ENCODE peak calls at places on chromosomes 7 and 10, in five cellular contexts. One of them, this sample, is unnamed.

GRCh38 chr10:33005322-33006282 is 47.6 kb upstream of the ITGB1 start:
- DNase-seq in brain microvascular endothelial cell: peak
- DNase-seq in A549: peak
- DNase-seq in AG04450: peak
- DNase-seq in esophagus squamous epithelium: no peak
- DNase-seq in this sample: peak

GRCh38 chr10:20618148-20618547 is 279.0 kb downstream of the NEBL start:
- DNase-seq in AG04450: no peak
- DNase-seq in A549: no peak
- DNase-seq in esophagus squamous epithelium: no peak
- DNase-seq in brain microvascular endothelial cell: no peak
- DNase-seq in this sample: no peak

GRCh38 chr10:100186253-100186780 is 488 bp upstream of the ERLIN1 start:
- DNase-seq in esophagus squamous epithelium: no peak
- DNase-seq in brain microvascular endothelial cell: no peak
- DNase-seq in A549: peak
- DNase-seq in AG04450: no peak
- DNase-seq in this sample: peak

GRCh38 chr7:73363225-73364005 is 35.5 kb downstream of the FKBP6 start:
- DNase-seq in A549: no peak
- DNase-seq in AG04450: no peak
- DNase-seq in esophagus squamous epithelium: no peak
- DNase-seq in brain microvascular endothelial cell: no peak
- DNase-seq in this sample: no peak

GRCh38 chr7:124035706-124036105 is 2.8 kb upstream of the TMEM229A start:
- DNase-seq in A549: no peak
- DNase-seq in brain microvascular endothelial cell: no peak
- DNase-seq in AG04450: no peak
- DNase-seq in esophagus squamous epithelium: no peak
- DNase-seq in this sample: no peak

GRCh38 chr10:103546401-103546800 is 52.9 kb downstream of the NEURL1 start:
- DNase-seq in brain microvascular endothelial cell: no peak
- DNase-seq in esophagus squamous epithelium: no peak
- DNase-seq in AG04450: no peak
- DNase-seq in A549: no peak
- DNase-seq in this sample: no peak

GRCh38 chr10:111128331-111129167 is 51.7 kb downstream of the ADRA2A start:
- DNase-seq in brain microvascular endothelial cell: peak
- DNase-seq in A549: peak
- DNase-seq in esophagus squamous epithelium: no peak
- DNase-seq in AG04450: no peak
- DNase-seq in this sample: no peak

GRCh38 chr7:101666751-101667150 is 37.7 kb upstream of the MYL10 start:
- DNase-seq in A549: no peak
- DNase-seq in brain microvascular endothelial cell: no peak
- DNase-seq in AG04450: no peak
- DNase-seq in esophagus squamous epithelium: no peak
- DNase-seq in this sample: peak

GRCh38 chr10:99906470-99906869 is 103.3 kb downstream of the DNMBP start:
- DNase-seq in brain microvascular endothelial cell: peak
- DNase-seq in A549: peak
- DNase-seq in esophagus squamous epithelium: no peak
- DNase-seq in AG04450: peak
- DNase-seq in this sample: no peak

GRCh38 chr7:2120251-2120660 is 112.5 kb downstream of the MAD1L1 start:
- DNase-seq in A549: no peak
- DNase-seq in esophagus squamous epithelium: no peak
- DNase-seq in brain microvascular endothelial cell: no peak
- DNase-seq in AG04450: no peak
- DNase-seq in this sample: no peak

GRCh38 chr7:79063019-79063698 is 390.3 kb downstream of the MAGI2 start:
- DNase-seq in brain microvascular endothelial cell: no peak
- DNase-seq in A549: no peak
- DNase-seq in AG04450: no peak
- DNase-seq in esophagus squamous epithelium: no peak
- DNase-seq in this sample: peak

GRCh38 chr7:112204072-112204775 is 2.0 kb downstream of the DOCK4 start:
- DNase-seq in brain microvascular endothelial cell: peak
- DNase-seq in esophagus squamous epithelium: no peak
- DNase-seq in A549: no peak
- DNase-seq in AG04450: no peak
- DNase-seq in this sample: peak

GRCh38 chr7:149870701-149871483 is 2.9 kb upstream of the ATP6V0E2 start:
- DNase-seq in brain microvascular endothelial cell: no peak
- DNase-seq in AG04450: no peak
- DNase-seq in A549: no peak
- DNase-seq in esophagus squamous epithelium: no peak
- DNase-seq in this sample: no peak

GRCh38 chr10:132395704-132396494 is 1.1 kb upstream of the PWWP2B start:
- DNase-seq in esophagus squamous epithelium: no peak
- DNase-seq in AG04450: no peak
- DNase-seq in A549: peak
- DNase-seq in brain microvascular endothelial cell: no peak
- DNase-seq in this sample: peak

GRCh38 chr7:17022915-17023314 is 141.1 kb upstream of the AGR3 start:
- DNase-seq in A549: no peak
- DNase-seq in esophagus squamous epithelium: no peak
- DNase-seq in AG04450: no peak
- DNase-seq in brain microvascular endothelial cell: no peak
- DNase-seq in this sample: no peak

GRCh38 chr10:46556515-46557318 is at the start of gene GPRIN2:
- DNase-seq in A549: no peak
- DNase-seq in esophagus squamous epithelium: no peak
- DNase-seq in AG04450: no peak
- DNase-seq in brain microvascular endothelial cell: no peak
- DNase-seq in this sample: no peak

DNA sequence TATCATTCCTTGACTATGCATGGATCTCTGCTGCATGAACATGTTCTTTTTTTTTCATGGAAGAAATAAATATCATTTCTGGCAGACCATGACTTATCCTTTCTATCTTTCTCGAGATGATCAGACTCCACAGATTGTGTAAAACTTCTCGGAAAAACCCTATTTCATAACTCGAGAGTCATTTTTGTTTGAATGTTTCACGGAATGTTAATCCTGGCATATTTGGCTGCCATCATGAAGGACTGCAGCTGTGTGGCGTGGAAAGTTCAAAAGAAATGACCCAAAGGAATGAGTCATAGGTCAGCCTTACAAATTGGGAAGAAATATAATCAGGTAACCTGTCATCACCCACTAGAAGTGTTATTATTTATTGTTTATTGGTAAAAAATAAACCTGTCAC is 566.8 kb downstream of the SDK1 start:
- DNase-seq in brain microvascular endothelial cell: no peak
- DNase-seq in AG04450: peak
- DNase-seq in A549: no peak
- DNase-seq in esophagus squamous epithelium: no peak
- DNase-seq in this sample: peak
- TF ChIP-seq CTCF in brain microvascular endothelial cell: no peak
- TF ChIP-seq CTCF in AG04450: no peak
- TF ChIP-seq CTCF in A549: no peak
- TF ChIP-seq CTCF in esophagus squamous epithelium: no peak
- TF ChIP-seq CTCF in this sample: no peak

DNA sequence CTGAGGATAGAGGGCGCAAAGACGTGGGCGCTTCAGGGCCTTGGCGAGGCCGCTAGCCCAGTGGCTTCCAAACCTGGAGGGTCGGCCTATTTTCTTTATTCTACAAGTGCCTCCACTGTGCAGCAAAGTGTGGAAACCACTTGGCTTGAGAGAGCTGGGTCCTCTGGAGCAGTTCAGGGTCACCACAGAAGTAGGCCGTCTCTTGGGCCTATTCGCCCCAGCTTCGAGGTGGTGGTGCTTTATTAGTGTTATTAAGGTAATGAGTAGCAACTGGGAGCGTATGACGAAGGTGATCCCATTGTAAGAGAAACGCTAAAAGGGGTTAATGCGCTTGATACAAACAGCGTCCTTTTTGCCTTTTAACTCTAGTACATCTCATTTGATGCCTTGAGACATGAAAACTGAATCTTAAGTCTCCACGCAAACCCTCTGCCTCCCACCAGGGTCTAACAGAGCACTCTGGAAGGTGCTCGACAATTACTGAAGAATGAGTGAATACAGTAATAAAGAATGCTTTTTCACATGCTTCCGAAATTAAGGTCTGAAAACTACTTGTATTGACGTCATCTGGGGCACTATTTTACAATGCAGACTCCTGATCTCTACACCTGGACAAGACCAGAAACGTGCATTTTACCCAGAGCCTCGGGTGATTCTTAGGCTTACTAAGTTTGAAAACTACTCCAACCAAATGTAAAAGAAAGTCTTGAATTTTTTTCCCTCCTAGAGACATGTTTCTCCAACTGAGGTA is 647 bp upstream of the GSAP start:
- DNase-seq in AG04450: no peak
- DNase-seq in A549: peak
- DNase-seq in brain microvascular endothelial cell: no peak
- DNase-seq in esophagus squamous epithelium: no peak
- DNase-seq in this sample: no peak
- H3K4me3 ChIP-seq in AG04450: peak
- H3K4me3 ChIP-seq in A549: peak
- H3K4me3 ChIP-seq in brain microvascular endothelial cell: peak
- H3K4me3 ChIP-seq in esophagus squamous epithelium: peak
- H3K4me3 ChIP-seq in this sample: peak

DNA sequence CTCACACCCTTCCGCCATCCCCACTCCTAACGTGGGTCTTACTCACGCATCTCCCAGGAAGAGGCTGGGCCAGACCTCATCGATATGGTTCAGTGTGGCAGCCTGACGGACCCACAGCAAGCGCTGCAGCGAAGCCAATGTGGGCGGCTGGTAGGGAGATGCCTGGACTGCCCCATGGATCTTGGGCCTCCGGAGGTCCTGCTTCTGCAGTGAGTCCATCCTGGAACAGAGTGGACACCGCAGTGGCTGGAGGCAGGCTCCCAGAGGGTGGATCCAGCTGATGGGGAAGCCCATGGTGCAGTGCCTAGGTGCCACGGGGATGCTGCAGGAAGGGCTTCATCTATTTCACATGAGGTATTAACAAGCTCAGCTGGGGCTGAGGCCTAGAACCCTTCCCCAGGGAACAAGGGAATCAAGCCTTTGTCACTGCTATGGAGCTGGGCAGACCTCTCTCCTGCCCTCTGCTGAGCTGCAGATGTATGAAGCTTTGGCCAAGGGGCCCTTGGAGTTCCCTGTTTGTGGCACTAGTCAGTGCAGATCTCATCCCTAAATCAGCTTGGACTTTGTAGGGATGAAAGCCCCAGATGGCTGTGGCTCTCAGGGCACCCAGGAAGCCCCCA is 13.7 kb upstream of the SAMD8 start:
- DNase-seq in brain microvascular endothelial cell: peak
- DNase-seq in A549: peak
- DNase-seq in esophagus squamous epithelium: no peak
- DNase-seq in AG04450: no peak
- DNase-seq in this sample: peak
- TF ChIP-seq CTCF in brain microvascular endothelial cell: peak
- TF ChIP-seq CTCF in A549: no peak
- TF ChIP-seq CTCF in esophagus squamous epithelium: no peak
- TF ChIP-seq CTCF in AG04450: peak
- TF ChIP-seq CTCF in this sample: peak

GRCh38 chr7:910441-910861 is 34.1 kb downstream of the GET4 start:
- DNase-seq in AG04450: no peak
- DNase-seq in A549: no peak
- DNase-seq in brain microvascular endothelial cell: no peak
- DNase-seq in esophagus squamous epithelium: no peak
- DNase-seq in this sample: no peak

GRCh38 chr7:908159-908918 is 32.0 kb downstream of the GET4 start:
- DNase-seq in A549: no peak
- DNase-seq in brain microvascular endothelial cell: no peak
- DNase-seq in AG04450: no peak
- DNase-seq in esophagus squamous epithelium: no peak
- DNase-seq in this sample: no peak

GRCh38 chr7:907158-907980 is 31.0 kb downstream of the GET4 start:
- DNase-seq in brain microvascular endothelial cell: no peak
- DNase-seq in AG04450: no peak
- DNase-seq in A549: peak
- DNase-seq in esophagus squamous epithelium: no peak
- DNase-seq in this sample: no peak

GRCh38 chr7:910931-911431 is 34.6 kb downstream of the GET4 start:
- DNase-seq in esophagus squamous epithelium: no peak
- DNase-seq in brain microvascular endothelial cell: no peak
- DNase-seq in AG04450: no peak
- DNase-seq in A549: no peak
- DNase-seq in this sample: no peak

GRCh38 chr7:909358-910329 is 33.3 kb downstream of the GET4 start:
- DNase-seq in esophagus squamous epithelium: no peak
- DNase-seq in brain microvascular endothelial cell: no peak
- DNase-seq in A549: peak
- DNase-seq in AG04450: no peak
- DNase-seq in this sample: peak
- H3K4me3 ChIP-seq in esophagus squamous epithelium: peak
- H3K4me3 ChIP-seq in brain microvascular endothelial cell: no peak
- H3K4me3 ChIP-seq in A549: peak
- H3K4me3 ChIP-seq in AG04450: peak
- H3K4me3 ChIP-seq in this sample: no peak

GRCh38 chr7:158805414-158805813 is 23.9 kb downstream of the ESYT2 start:
- DNase-seq in esophagus squamous epithelium: no peak
- DNase-seq in A549: no peak
- DNase-seq in AG04450: no peak
- DNase-seq in brain microvascular endothelial cell: no peak
- DNase-seq in this sample: no peak
- TF ChIP-seq CTCF in esophagus squamous epithelium: no peak
- TF ChIP-seq CTCF in A549: no peak
- TF ChIP-seq CTCF in AG04450: no peak
- TF ChIP-seq CTCF in brain microvascular endothelial cell: no peak
- TF ChIP-seq CTCF in this sample: no peak

GRCh38 chr10:5265139-5265538 is 68.5 kb downstream of the AKR1C4 start:
- DNase-seq in esophagus squamous epithelium: no peak
- DNase-seq in brain microvascular endothelial cell: no peak
- DNase-seq in A549: no peak
- DNase-seq in AG04450: no peak
- DNase-seq in this sample: no peak
- H3K4me3 ChIP-seq in esophagus squamous epithelium: no peak
- H3K4me3 ChIP-seq in brain microvascular endothelial cell: no peak
- H3K4me3 ChIP-seq in A549: no peak
- H3K4me3 ChIP-seq in AG04450: no peak
- H3K4me3 ChIP-seq in this sample: no peak

GRCh38 chr7:20784311-20785210 is 2.1 kb downstream of the SP8 start:
- DNase-seq in brain microvascular endothelial cell: no peak
- DNase-seq in esophagus squamous epithelium: no peak
- DNase-seq in AG04450: no peak
- DNase-seq in A549: peak
- DNase-seq in this sample: no peak
- TF ChIP-seq CTCF in brain microvascular endothelial cell: peak
- TF ChIP-seq CTCF in esophagus squamous epithelium: no peak
- TF ChIP-seq CTCF in AG04450: peak
- TF ChIP-seq CTCF in A549: peak
- TF ChIP-seq CTCF in this sample: no peak

GRCh38 chr7:139078399-139078798 is 31.1 kb downstream of the ZC3HAV1 start:
- DNase-seq in esophagus squamous epithelium: no peak
- DNase-seq in brain microvascular endothelial cell: peak
- DNase-seq in A549: no peak
- DNase-seq in AG04450: no peak
- DNase-seq in this sample: peak

GRCh38 chr7:139081584-139081983 is 27.9 kb downstream of the ZC3HAV1 start:
- DNase-seq in esophagus squamous epithelium: no peak
- DNase-seq in A549: no peak
- DNase-seq in brain microvascular endothelial cell: no peak
- DNase-seq in AG04450: no peak
- DNase-seq in this sample: no peak

GRCh38 chr7:139079861-139080260 is 29.7 kb downstream of the ZC3HAV1 start:
- DNase-seq in esophagus squamous epithelium: no peak
- DNase-seq in A549: no peak
- DNase-seq in AG04450: no peak
- DNase-seq in brain microvascular endothelial cell: no peak
- DNase-seq in this sample: no peak

GRCh38 chr7:139078911-139079310 is 30.6 kb downstream of the ZC3HAV1 start:
- DNase-seq in AG04450: no peak
- DNase-seq in brain microvascular endothelial cell: no peak
- DNase-seq in esophagus squamous epithelium: no peak
- DNase-seq in A549: no peak
- DNase-seq in this sample: no peak

GRCh38 chr7:139080905-139081304 is 28.6 kb downstream of the ZC3HAV1 start:
- DNase-seq in A549: no peak
- DNase-seq in brain microvascular endothelial cell: no peak
- DNase-seq in AG04450: no peak
- DNase-seq in esophagus squamous epithelium: no peak
- DNase-seq in this sample: no peak
- H3K4me3 ChIP-seq in A549: no peak
- H3K4me3 ChIP-seq in brain microvascular endothelial cell: no peak
- H3K4me3 ChIP-seq in AG04450: no peak
- H3K4me3 ChIP-seq in esophagus squamous epithelium: no peak
- H3K4me3 ChIP-seq in this sample: no peak

This sample was measured in foreskin fibroblast.